ENCODE peak calls at places on chromosomes 2 and 18, in six cellular contexts. N is H1, D is transverse colon, Q is SK-N-SH, O is upper lobe of left lung, R is tibial nerve. H is an unnamed sample.

GRCh38 chr2:54629914-54630609 is 93.4 kb upstream of the EML6 start:
- DNase-seq in N (no peak), D (peak; percentile 29), Q (no peak), O (peak; percentile 59), R (peak; percentile 50), H (no peak)

GRCh38 chr2:174337337-174338154 is 2.8 kb downstream of the SP9 start:
- DNase-seq in N (peak; percentile 78), D (no peak), Q (peak; percentile 70), O (peak; percentile 85), R (no peak), H (no peak)

GRCh38 chr2:39524756-39525635 is 87.9 kb upstream of the MAP4K3 start:
- DNase-seq in N (no peak), D (no peak), Q (no peak), O (no peak), R (no peak), H (no peak)

GRCh38 chr2:102399499-102400141 is 23.3 kb upstream of the IL18RAP start:
- DNase-seq in N (no peak), D (no peak), Q (no peak), O (no peak), R (no peak), H (no peak)

GRCh38 chr2:180497621-180498152 is 482.7 kb upstream of the UBE2E3 start:
- DNase-seq in N (no peak), D (no peak), Q (no peak), O (no peak), R (no peak), H (no peak)

GRCh38 chr2:144942516-144943256 is 422.8 kb upstream of the ZEB2 start:
- DNase-seq in N (no peak), D (peak; percentile 78), Q (no peak), O (no peak), R (no peak), H (no peak)

GRCh38 chr18:48777737-48778111 is 173.0 kb downstream of the SMAD7 start:
- DNase-seq in N (no peak), D (no peak), Q (peak; percentile 39), O (no peak), R (no peak), H (no peak)

GRCh38 chr2:120177011-120177621 is 46.1 kb downstream of the TMEM185B start:
- DNase-seq in N (no peak), D (peak; percentile 69), Q (no peak), O (peak; percentile 86), R (no peak), H (peak; percentile 64)

GRCh38 chr2:137525644-137526190 is 438.6 kb upstream of the HNMT start:
- DNase-seq in N (no peak), D (no peak), Q (no peak), O (no peak), R (no peak), H (no peak)

GRCh38 chr2:174846941-174847938 is 83.0 kb upstream of the CHRNA1 start:
- DNase-seq in N (no peak), D (no peak), Q (peak; percentile 41), O (no peak), R (no peak), H (no peak)

GRCh38 chr2:17604050-17604449 is 63.6 kb downstream of the VSNL1 start:
- DNase-seq in N (no peak), D (no peak), Q (no peak), O (no peak), R (no peak), H (no peak)

DNA sequence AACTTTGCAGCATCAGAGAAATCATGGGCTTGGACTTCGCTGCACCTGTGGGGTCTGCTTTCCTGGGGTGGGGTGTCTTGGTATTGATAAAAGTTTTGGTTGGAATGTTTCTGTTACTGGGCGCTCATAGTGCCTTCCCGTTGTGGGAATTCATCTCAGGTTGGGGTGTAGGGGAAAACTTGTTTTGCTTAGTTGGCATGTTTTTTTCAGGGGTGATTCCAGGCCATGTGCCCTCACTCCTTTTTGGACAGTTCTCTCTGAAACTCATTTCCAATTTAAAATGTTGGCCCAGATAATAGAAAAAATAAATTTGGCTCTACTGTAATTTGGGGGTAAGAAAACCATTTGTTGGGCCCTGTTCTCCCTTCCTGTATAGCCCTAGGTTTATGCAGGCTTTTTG is 1.5 kb downstream of the LTBP1 start:
- DNase-seq in N (no peak), D (no peak), Q (no peak), O (no peak), R (no peak), H (no peak)
- H3K27ac ChIP-seq in N (no peak overlapping the region), D (peak overlapping the region; percentile 85), Q (no peak overlapping the region), O (no peak overlapping the region), R (peak overlapping the region; percentile 89), H (no peak overlapping the region)

DNA sequence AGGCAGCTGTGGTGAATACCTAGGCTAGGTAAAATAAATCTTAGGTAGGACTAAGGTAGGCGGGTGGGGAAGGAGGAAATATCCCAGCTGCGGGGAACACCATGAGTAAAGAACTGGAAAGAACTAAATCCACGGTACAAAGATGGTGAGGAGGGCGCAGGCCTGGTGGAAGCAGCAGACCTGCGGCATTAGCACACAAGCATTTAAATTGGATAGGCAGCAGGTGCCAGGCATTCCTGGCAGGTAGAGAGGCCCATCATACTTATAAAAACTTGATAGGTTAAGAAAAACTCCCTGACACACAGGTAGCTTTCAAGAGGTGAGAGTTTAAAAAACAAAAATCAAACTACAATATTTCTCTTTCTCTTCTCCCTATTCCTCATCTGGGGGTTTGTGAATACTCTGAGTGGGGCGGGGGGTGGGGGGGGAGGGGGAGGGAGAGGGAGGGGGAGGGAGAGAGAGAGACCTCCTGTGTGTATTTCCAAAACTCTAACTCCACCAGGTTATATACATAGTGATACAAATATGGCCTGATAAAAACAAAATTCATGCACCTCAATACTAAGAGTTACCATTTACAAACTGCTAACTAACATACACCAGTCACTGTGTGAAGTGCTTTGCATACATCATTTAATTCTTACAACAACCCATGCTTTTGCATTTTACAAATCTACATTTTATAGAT is 13.5 kb downstream of the AAK1 start:
- DNase-seq in N (no peak), D (no peak), Q (no peak), O (no peak), R (no peak), H (no peak)
- H3K4me1 ChIP-seq in N (peaks cover 3% of the 10 kb centered on the region), D (peaks cover 39% of the 10 kb centered on the region), Q (no peaks in the 10 kb centered on the region), O (peaks cover 39% of the 10 kb centered on the region), R (peaks cover 12% of the 10 kb centered on the region), H (no peaks in the 10 kb centered on the region)

GRCh38 chr18:70058916-70059315 is 111.2 kb upstream of the CD226 start:
- DNase-seq in N (no peak), D (no peak), Q (no peak), O (no peak), R (no peak), H (no peak)
- TF ChIP-seq EP300 in N (no peak), D (no peak), Q (no peak), O (no peak), R (no peak), H (no peak)

GRCh38 chr2:12120281-12121150 is 374.1 kb downstream of the LPIN1 start:
- DNase-seq in N (no peak), D (no peak), Q (no peak), O (no peak), R (no peak), H (no peak)
- H3K27ac ChIP-seq in N (no peak overlapping the region), D (no peak overlapping the region), Q (peak overlapping the region; percentile 48), O (no peak overlapping the region), R (no peak overlapping the region), H (no peak overlapping the region)

DNA sequence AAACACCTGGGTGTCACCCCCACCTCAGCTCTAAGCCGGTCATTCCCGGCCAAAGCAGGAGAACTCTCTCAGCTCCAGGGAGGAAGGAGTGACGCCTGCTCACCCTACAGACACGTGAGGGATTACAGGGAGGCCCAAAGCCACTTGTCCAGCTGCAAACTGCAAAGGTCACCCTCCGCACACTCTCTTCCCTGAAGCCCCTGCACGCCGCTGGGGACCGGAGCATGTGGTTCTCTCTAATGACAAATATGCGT is 108.0 kb upstream of the ID2 start:
- DNase-seq in N (no peak), D (no peak), Q (no peak), O (no peak), R (no peak), H (no peak)
- H3K4me1 ChIP-seq in N (no peaks in the 10 kb centered on the region), D (peaks cover 26% of the 10 kb centered on the region), Q (no peaks in the 10 kb centered on the region), O (peaks cover 22% of the 10 kb centered on the region), R (no peaks in the 10 kb centered on the region), H (peaks cover 25% of the 10 kb centered on the region)

DNA sequence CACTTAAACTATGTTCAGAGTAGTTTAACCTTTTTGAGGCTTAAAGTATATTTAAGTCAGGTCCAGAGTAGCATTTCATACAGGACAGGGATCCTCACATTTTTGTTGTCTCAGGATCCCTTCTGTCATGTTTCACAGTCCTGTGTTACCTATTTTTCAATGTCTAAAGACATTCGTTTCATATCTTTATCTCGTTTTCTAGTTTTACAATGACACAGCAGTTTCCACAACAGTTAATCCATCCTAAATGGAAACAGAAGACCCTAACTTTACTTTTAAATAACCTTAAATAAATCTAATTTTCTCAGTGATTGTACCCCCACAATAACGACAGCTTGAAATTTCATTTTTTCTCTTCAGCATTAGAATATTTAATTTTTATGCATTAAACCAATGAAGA is 17.3 kb upstream of the SCN9A start:
- DNase-seq in N (no peak), D (no peak), Q (no peak), O (no peak), R (no peak), H (no peak)
- TF ChIP-seq EP300 in N (no peak), D (no peak), Q (no peak), O (no peak), R (no peak), H (no peak)

GRCh38 chr2:113676651-113677050 is 49.6 kb downstream of the RABL2A start:
- DNase-seq in N (no peak), D (no peak), Q (no peak), O (no peak), R (no peak), H (no peak)

GRCh38 chr2:113677327-113677726 is 50.3 kb downstream of the RABL2A start:
- DNase-seq in N (no peak), D (no peak), Q (no peak), O (no peak), R (no peak), H (no peak)

GRCh38 chr2:113675885-113676284 is 48.8 kb downstream of the RABL2A start:
- DNase-seq in N (no peak), D (no peak), Q (no peak), O (no peak), R (no peak), H (no peak)

DNA sequence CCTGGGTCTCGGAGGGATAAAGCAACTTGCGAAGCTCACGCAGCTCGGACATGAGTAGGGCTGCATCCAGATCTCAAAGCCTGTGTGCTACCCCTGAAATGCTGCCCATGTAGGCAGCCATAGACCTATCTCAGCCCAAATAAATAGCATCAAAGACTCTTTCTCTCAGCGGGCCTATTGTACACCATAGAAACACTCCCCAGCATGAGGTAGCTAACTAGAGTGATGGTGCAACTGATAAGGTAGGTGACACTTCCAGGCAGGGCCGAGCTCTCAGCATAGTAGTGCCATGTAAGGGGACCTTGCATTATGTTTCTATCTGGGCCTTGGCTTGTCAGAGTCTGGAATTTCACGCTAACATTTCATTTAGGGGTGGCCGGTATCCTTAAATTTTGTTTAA is 52.4 kb downstream of the RABL2A start:
- DNase-seq in N (no peak), D (no peak), Q (no peak), O (no peak), R (no peak), H (no peak)
- H3K27ac ChIP-seq in N (no peak overlapping the region), D (no peak overlapping the region), Q (no peak overlapping the region), O (no peak overlapping the region), R (no peak overlapping the region), H (no peak overlapping the region)

DNA sequence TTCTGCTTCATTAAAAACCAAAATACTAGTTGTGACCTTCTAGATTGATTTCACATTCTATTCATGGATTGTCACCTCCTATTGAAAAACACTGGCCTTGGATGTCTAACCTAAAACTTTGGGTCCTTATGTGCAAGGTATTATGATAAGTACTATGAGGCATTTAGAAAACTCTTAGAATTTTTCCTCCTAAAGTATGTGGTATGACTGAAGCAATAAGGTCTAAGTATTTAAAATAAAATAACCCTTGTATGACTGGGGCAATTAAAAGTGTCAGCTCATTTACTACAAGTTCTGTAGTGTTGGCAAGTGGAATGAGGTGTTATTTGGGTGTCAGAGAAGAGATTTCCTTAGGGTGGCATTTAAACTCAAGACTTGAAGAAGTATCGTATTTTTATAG is 15.1 kb downstream of the KCMF1 start:
- DNase-seq in N (no peak), D (no peak), Q (no peak), O (no peak), R (no peak), H (no peak)
- H3K4me1 ChIP-seq in N (no peaks in the 10 kb centered on the region), D (peaks cover 72% of the 10 kb centered on the region), Q (peaks cover 13% of the 10 kb centered on the region), O (peaks cover 46% of the 10 kb centered on the region), R (peaks cover 15% of the 10 kb centered on the region), H (peaks cover 33% of the 10 kb centered on the region)